ENCODE peak calls at places on chromosomes 16 and 17, in four cellular contexts. I is K562, X is HL-60, E is GM12878. R is an unnamed sample.
A peak's percentile ranks its signal among the peaks of the same experiment; 100 is the strongest.

GRCh38 chr17:28324272-28324745 is 5.3 kb downstream of the TMEM97 start:
- DNase-seq in E (no peak), X (no peak), I (no peak), R (no peak)

GRCh38 chr17:6102615-6103014 is 32.4 kb downstream of the WSCD1 start:
- DNase-seq in I (no peak), X (no peak), E (no peak), R (no peak)

GRCh38 chr16:77683845-77684526 is 38.3 kb upstream of the NUDT7 start:
- DNase-seq in X (no peak), I (no peak), E (no peak), R (no peak)

GRCh38 chr17:72989074-72989610 is 103.3 kb downstream of the SLC39A11 start:
- DNase-seq in X (no peak), I (no peak), E (no peak), R (no peak)

GRCh38 chr16:57538235-57538711 is 1.9 kb upstream of the CCDC102A start:
- DNase-seq in I (no peak), X (no peak), E (no peak), R (no peak)

GRCh38 chr17:73643012-73643845 is 1.0 kb downstream of the SDK2 start:
- DNase-seq in E (no peak), X (peak; percentile 35), I (no peak), R (peak; percentile 41)

GRCh38 chr16:67115649-67116048 is 5.9 kb downstream of the PHAF1 start:
- DNase-seq in I (no peak), X (no peak), E (no peak), R (no peak)

GRCh38 chr17:10316986-10317834 is 55.6 kb downstream of the MYH13 start:
- DNase-seq in I (peak; percentile 12), E (no peak), X (no peak), R (peak; percentile 33)

GRCh38 chr17:74981318-74981978 is 6.0 kb upstream of the CDR2L start:
- DNase-seq in E (no peak), I (no peak), X (no peak), R (no peak)

GRCh38 chr16:89925596-89926079 is 2.5 kb downstream of the TUBB3 start:
- DNase-seq in I (no peak), E (no peak), X (no peak), R (no peak)

GRCh38 chr16:66996983-66997358 is 8.6 kb downstream of the CES4A start:
- DNase-seq in E (no peak), I (no peak), X (no peak), R (no peak)

GRCh38 chr17:67503184-67503583 is 126.1 kb downstream of the PITPNC1 start:
- DNase-seq in I (no peak), E (no peak), X (no peak), R (no peak)

GRCh38 chr16:138049-138417 is 440 bp downstream of the NPRL3 start:
- DNase-seq in I (peak; percentile 59), E (no peak), X (peak; percentile 17), R (no peak)

GRCh38 chr16:86538196-86538780 is 16.7 kb downstream of the MTHFSD start:
- DNase-seq in E (no peak), X (no peak), I (no peak), R (no peak)
- TF ChIP-seq SPI1 in E (no peak), X (no peak), I (no peak), R (no peak)

DNA sequence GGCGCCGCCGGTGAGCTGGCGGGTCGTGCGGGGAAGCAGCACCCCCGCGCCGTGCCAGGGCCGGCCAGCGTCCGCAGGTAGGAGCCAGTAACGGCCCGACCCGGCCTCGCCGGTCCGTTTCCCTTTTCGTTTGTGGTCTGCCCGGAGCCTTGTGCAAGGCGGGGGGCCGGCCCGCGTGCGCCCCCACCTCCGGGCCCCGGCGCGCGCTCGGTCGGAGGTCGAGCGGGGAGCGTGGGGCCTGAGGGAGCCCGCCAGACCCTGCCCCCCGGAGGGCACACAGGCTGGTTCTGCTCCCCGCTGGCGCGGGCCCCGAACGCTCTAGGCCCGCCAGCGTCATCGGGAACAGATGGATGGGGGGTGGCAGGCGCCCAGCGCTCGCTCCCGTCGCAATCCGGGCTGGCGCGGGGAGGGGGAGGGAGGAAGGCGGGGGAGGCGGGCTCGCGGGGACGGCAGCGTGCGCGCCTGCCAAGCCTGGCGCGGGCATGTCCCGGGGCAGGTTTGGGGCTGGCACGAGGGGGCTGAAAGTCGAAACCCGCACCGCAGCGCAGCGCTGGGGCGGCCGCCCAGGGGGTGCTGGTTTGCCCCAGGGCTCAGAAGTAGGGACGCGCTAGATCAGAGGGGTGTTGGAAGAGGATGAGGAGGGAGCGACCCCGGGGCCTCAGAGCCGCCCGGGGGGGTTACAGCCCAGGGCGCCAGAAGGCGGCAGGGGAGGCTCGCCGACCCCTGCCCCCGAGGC is 1.5 kb upstream of the GSE1 start:
- DNase-seq in I (peak; percentile 67), E (no peak), X (peak; percentile 68), R (no peak)
- TF ChIP-seq SPI1 in I (no peak), E (no peak), X (no peak), R (no peak)

GRCh38 chr17:47898246-47898645 is 2.2 kb downstream of the SP2 start:
- DNase-seq in E (no peak), X (peak; percentile 88), I (no peak), R (no peak)

GRCh38 chr17:47895254-47895855 is 681 bp upstream of the SP2 start:
- DNase-seq in E (no peak), I (no peak), X (peak; percentile 28), R (no peak)

GRCh38 chr17:47895856-47896671 is at the start of gene SP2:
- DNase-seq in E (peak; percentile 100), X (peak; percentile 100), I (peak; percentile 100), R (peak; percentile 93)

GRCh38 chr17:47897561-47897960 is 1.5 kb downstream of the SP2 start:
- DNase-seq in X (no peak), E (no peak), I (no peak), R (no peak)

DNA sequence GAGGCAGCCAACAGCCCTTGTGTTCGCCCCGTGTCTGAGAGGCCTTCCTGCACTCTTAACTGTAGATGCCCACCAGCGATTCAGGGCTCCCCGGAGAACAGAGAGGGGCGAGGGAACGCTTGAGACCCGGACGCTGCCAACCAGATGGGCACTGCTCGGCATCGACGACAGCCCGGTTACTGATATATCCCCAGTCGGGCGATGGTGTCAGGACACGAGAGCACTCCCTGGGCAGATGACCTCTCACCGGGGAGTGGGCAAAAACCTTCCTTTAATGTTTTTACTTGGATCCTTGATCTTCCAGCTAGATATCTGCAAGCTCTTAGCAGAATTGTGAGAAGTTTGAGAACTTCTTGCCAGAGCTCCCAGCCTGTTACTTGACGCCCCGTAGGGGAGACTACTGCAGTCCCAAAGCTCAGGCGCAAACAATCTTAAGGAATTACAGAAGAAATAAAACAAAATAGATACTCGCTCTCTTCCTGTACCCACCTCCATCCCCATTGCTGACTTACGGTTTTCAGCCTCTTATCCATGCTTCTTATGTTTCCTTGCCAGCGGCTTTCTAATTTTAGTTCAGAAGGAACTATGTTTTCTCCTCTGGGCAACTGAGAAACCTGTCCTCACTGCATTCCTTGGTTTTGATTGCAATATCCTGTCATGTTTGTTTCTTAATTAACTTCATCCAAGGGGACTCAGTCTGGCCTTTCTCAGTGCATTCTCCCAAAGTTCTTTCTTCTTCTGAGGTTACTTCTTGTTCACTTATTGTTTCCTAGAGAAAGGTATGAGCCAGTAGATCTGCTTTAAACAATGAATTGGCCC is 845 bp downstream of the SP2 start:
- DNase-seq in X (no peak), I (no peak), E (no peak), R (no peak)
- TF ChIP-seq SPI1 in X (no peak), I (no peak), E (no peak), R (no peak)

GRCh38 chr17:8138672-8139371 is 13.4 kb downstream of the PER1 start:
- DNase-seq in I (peak; percentile 81), E (peak; percentile 94), X (peak; percentile 85), R (peak; percentile 81)
- TF ChIP-seq SPI1 in I (no peak), E (no peak), X (no peak), R (no peak)

DNA sequence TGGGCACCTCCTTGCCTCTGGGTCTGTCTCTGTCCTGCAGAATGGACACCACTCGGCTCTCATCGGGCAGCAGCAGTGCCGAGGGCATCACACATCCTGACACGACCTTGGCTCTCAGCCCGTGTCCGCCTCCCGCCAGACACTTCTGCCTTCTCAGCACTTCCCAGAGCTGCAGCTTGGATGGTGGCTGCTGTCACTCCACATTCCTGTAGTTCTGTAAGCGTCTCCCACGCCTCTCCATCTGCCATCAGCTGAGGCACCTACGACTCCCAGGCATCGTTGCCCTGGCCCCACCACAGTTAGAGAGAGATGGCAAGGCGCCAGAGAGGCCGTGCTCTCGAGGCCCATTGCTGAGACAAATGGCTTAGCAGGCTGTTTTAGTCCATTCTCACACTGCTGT is 195.9 kb upstream of the CHMP6 start:
- DNase-seq in E (no peak), X (no peak), I (no peak), R (no peak)
- TF ChIP-seq SPI1 in E (no peak), X (no peak), I (no peak), R (no peak)

DNA sequence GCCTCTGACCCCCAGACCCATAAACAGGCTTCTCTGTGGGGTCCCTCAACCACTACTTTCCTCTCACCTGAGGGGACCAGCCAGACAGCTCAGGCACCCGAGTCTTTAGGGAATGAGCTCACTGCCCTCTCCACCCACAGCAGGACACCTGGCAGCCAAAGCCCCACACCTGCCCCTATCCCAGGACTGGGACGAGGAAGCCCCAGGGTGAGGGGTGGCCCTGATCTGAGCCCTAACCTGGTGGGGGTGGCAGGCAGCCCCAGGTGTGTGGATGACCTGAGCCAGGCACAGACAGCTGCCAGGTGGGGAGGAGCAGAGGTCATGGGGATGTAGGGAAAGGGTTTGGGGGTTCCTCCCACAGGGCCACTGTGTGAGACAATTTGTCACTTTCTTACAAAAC is 1.7 kb upstream of the TEX19 start:
- DNase-seq in X (no peak), E (no peak), I (no peak), R (no peak)
- TF ChIP-seq SPI1 in X (no peak), E (no peak), I (no peak), R (no peak)

R was measured in GM12891.